ENCODE peak calls at places on chromosomes 7 and 10, in four cellular contexts. Y is HCEC 1CT; J is stimulated activated CD4-positive, alpha-beta T cell treated with anti-CD3 and anti-CD28 coated beads, Interleukin-1b, Interleukin-23, amount 100 ng/mL, for 48 hours; A is type B pancreatic cell. C is an unnamed sample.

GRCh38 chr10:24518981-24519597 is 204.6 kb downstream of the ARHGAP21 start:
- DNase-seq in Y (peak), J (peak), A (no peak), C (no peak)

GRCh38 chr10:74032900-74033655 is 35.2 kb downstream of the VCL start:
- DNase-seq in Y (peak), J (no peak), A (no peak), C (no peak)

GRCh38 chr7:12102527-12102926 is 108.6 kb upstream of the TMEM106B start:
- DNase-seq in Y (no peak), J (no peak), A (no peak), C (no peak)

GRCh38 chr7:115216652-115217051 is 294.8 kb downstream of the MDFIC start:
- DNase-seq in Y (no peak), J (no peak), A (no peak), C (no peak)

GRCh38 chr7:128890306-128891109 is 20.0 kb downstream of the KCP start:
- DNase-seq in Y (no peak), J (no peak), A (no peak), C (peak)

GRCh38 chr7:28507538-28508282 is 95.4 kb downstream of the CREB5 start:
- DNase-seq in Y (no peak), J (no peak), A (no peak), C (no peak)

GRCh38 chr7:66076459-66077329 is 1.1 kb downstream of the ASL start:
- DNase-seq in Y (no peak), J (no peak), A (no peak), C (no peak)

GRCh38 chr7:76343931-76344321 is 14.9 kb downstream of the YWHAG start:
- DNase-seq in Y (no peak), J (no peak), A (no peak), C (no peak)

GRCh38 chr7:159047536-159047935 is 97.1 kb downstream of the VIPR2 start:
- DNase-seq in Y (no peak), J (no peak), A (no peak), C (no peak)

GRCh38 chr10:508726-509125 is 180.7 kb downstream of the DIP2C start:
- DNase-seq in Y (no peak), J (no peak), A (no peak), C (no peak)